ENCODE peak calls at places on chromosomes 16 and 17, in eight cellular contexts. A, D, L, S, U, H, X and F are unnamed samples.
A peak's percentile ranks its signal among the peaks of the same experiment; 100 is the strongest.

GRCh38 chr17:12922120-12922519 is 95.7 kb downstream of the ELAC2 start:
- DNase-seq in A (no peak), D (no peak), L (no peak), S (no peak), U (no peak), H (no peak), X (no peak), F (no peak)

GRCh38 chr16:47055136-47055885 is 81.8 kb upstream of the DNAJA2 start:
- DNase-seq in A (no peak), D (no peak), L (no peak), S (no peak), U (no peak), H (no peak), X (no peak), F (no peak)

GRCh38 chr17:21358682-21359482 is 17.3 kb upstream of the KCNJ12 start:
- DNase-seq in A (no peak), D (no peak), L (no peak), S (no peak), U (no peak), H (no peak), X (no peak), F (no peak)

GRCh38 chr16:51818342-51818944 is 667.4 kb upstream of the SALL1 start:
- DNase-seq in A (peak; percentile 17), D (peak; percentile 60), L (no peak), S (no peak), U (peak; percentile 92), H (peak; percentile 73), X (peak; percentile 43), F (peak; percentile 28)

GRCh38 chr16:1452530-1452929 is 8.2 kb upstream of the CCDC154 start:
- DNase-seq in A (no peak), D (no peak), L (no peak), S (no peak), U (no peak), H (no peak), X (no peak), F (no peak)

GRCh38 chr16:81544691-81545365 is 100.2 kb downstream of the CMIP start:
- DNase-seq in A (no peak), D (no peak), L (no peak), S (no peak), U (no peak), H (peak; percentile 21), X (no peak), F (no peak)

GRCh38 chr16:75580-76501 is 2.2 kb upstream of the MPG start:
- DNase-seq in A (peak; percentile 86), D (peak; percentile 38), L (no peak), S (peak; percentile 76), U (peak; percentile 90), H (peak; percentile 86), X (no peak), F (no peak)

GRCh38 chr16:88084881-88085280 is 133.6 kb downstream of the BANP start:
- DNase-seq in A (peak; percentile 46), D (no peak), L (no peak), S (no peak), U (no peak), H (peak; percentile 78), X (no peak), F (no peak)

GRCh38 chr17:72305964-72306551 is 185.2 kb downstream of the SOX9 start:
- DNase-seq in A (no peak), D (no peak), L (no peak), S (no peak), U (no peak), H (no peak), X (no peak), F (no peak)

GRCh38 chr16:78258651-78259050 is 159.2 kb downstream of the WWOX start:
- DNase-seq in A (no peak), D (no peak), L (no peak), S (no peak), U (no peak), H (no peak), X (no peak), F (peak; percentile 59)

GRCh38 chr16:50517450-50518252 is 30.5 kb upstream of the NKD1 start:
- DNase-seq in A (no peak), D (no peak), L (no peak), S (no peak), U (peak; percentile 7), H (no peak), X (no peak), F (no peak)

GRCh38 chr17:42937712-42938596 is 26.3 kb downstream of the AARSD1 start:
- DNase-seq in A (peak; percentile 66), D (peak; percentile 81), L (no peak), S (no peak), U (peak; percentile 91), H (peak; percentile 64), X (no peak), F (no peak)

GRCh38 chr16:20743591-20743990 is 2.0 kb upstream of the THUMPD1 start:
- DNase-seq in A (no peak), D (no peak), L (no peak), S (no peak), U (no peak), H (no peak), X (no peak), F (peak; percentile 80)

GRCh38 chr17:81251091-81251942 is 12.2 kb downstream of the NDUFAF8 start:
- DNase-seq in A (no peak), D (peak; percentile 51), L (no peak), S (no peak), U (no peak), H (no peak), X (no peak), F (peak; percentile 61)

GRCh38 chr17:66474810-66475497 is 172.5 kb downstream of the PRKCA start:
- DNase-seq in A (no peak), D (no peak), L (no peak), S (no peak), U (peak; percentile 73), H (no peak), X (no peak), F (no peak)